ENCODE peak calls at places on chromosomes 13 and 19, in seven cellular contexts. Z is GM12878, G is H1, L is SK-N-SH, V is HCT116, P is HepG2, J is K562. D is an unnamed sample.
A peak's percentile ranks its signal among the peaks of the same experiment; 100 is the strongest.

GRCh38 chr13:46554971-46555370 is 2.0 kb downstream of the LRCH1 start:
- DNase-seq in L (no peak), V (no peak), P (no peak), G (no peak), Z (no peak), J (no peak), D (no peak)

GRCh38 chr13:28503182-28503980 is 8.5 kb upstream of the FLT1 start:
- DNase-seq in P (no peak), J (no peak), Z (no peak), L (no peak), V (no peak), G (no peak), D (peak; percentile 28)

GRCh38 chr13:113216165-113217056 is 7.0 kb downstream of the CUL4A start:
- DNase-seq in V (peak; percentile 56), P (peak; percentile 45), L (no peak), G (no peak), J (peak; percentile 79), Z (no peak), D (no peak)

GRCh38 chr13:73937420-73937819 is 196.8 kb downstream of the KLF12 start:
- DNase-seq in V (no peak), G (no peak), L (no peak), P (no peak), J (no peak), Z (no peak), D (no peak)

GRCh38 chr13:75978815-75979214 is 342.7 kb downstream of the LMO7 start:
- DNase-seq in J (no peak), L (no peak), P (no peak), Z (no peak), V (no peak), G (no peak), D (no peak)

GRCh38 chr13:30862707-30863106 is 43.4 kb upstream of the MEDAG start:
- DNase-seq in V (no peak), P (no peak), L (no peak), J (no peak), Z (no peak), G (no peak), D (no peak)

GRCh38 chr13:112773601-112774447 is 84.0 kb downstream of the ATP11A start:
- DNase-seq in Z (no peak), G (no peak), L (no peak), V (no peak), P (no peak), J (no peak), D (no peak)

GRCh38 chr19:43639507-43640423 is at the start of gene CADM4:
- DNase-seq in V (no peak), J (peak; percentile 37), Z (no peak), G (peak; percentile 66), L (peak; percentile 93), P (no peak), D (no peak)

GRCh38 chr13:67225252-67226159 is 4.6 kb downstream of the PCDH9 start:
- DNase-seq in P (no peak), G (no peak), J (no peak), L (no peak), Z (no peak), V (no peak), D (no peak)

GRCh38 chr13:73794755-73795154 is 339.4 kb downstream of the KLF12 start:
- DNase-seq in P (peak; percentile 16), G (no peak), J (no peak), L (no peak), V (no peak), Z (no peak), D (no peak)

GRCh38 chr13:62418872-62419271 is 1003.2 kb upstream of the PCDH20 start:
- DNase-seq in J (no peak), Z (no peak), V (no peak), G (no peak), P (no peak), L (no peak), D (no peak)

GRCh38 chr19:45668342-45668871 is 386 bp downstream of the GIPR start:
- DNase-seq in Z (no peak), L (no peak), G (no peak), J (no peak), V (no peak), P (no peak), D (no peak)
- TF ChIP-seq YY1 in Z (no peak), L (no peak), G (no peak), J (no peak), V (no peak), P (no peak), D (no peak)

DNA sequence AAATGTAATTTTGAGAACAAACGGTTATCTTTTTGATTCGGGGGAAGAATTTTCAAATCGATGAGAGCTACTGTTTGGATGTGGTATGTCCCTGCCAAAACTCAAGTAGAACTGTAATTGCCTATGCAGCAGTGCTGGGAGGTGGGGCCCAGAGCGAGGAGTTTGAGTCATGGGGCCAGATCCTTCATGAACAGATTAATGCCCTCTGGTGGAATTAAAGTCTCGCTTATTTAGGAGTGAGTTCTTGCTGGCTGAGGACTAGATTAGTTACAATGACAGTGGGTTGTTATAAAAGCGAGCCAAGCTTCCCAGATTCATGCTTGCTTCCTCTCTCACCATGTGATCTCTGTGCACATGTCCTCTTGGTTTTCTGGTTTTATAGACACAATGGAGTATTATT is 11.8 kb upstream of the PRR20A start:
- DNase-seq in Z (no peak), G (no peak), L (no peak), J (no peak), P (no peak), V (no peak), D (no peak)
- H3K9ac ChIP-seq in Z (no peak overlapping the region), G (no peak overlapping the region), L (no peak overlapping the region), J (no peak overlapping the region), P (no peak overlapping the region), V (no peak overlapping the region), D (no peak overlapping the region)

GRCh38 chr19:42175952-42176648 is 41.4 kb downstream of the DEDD2 start:
- DNase-seq in G (no peak), P (no peak), L (peak; percentile 59), V (no peak), J (no peak), Z (no peak), D (peak; percentile 15)
- TF ChIP-seq YY1 in G (no peak), P (no peak), L (no peak), V (no peak), J (no peak), Z (no peak), D (no peak)

GRCh38 chr13:50910483-50910805 is 853 bp downstream of the RNASEH2B start:
- DNase-seq in Z (no peak), J (peak; percentile 55), P (peak; percentile 29), V (peak; percentile 27), L (peak; percentile 73), G (peak; percentile 63), D (no peak)

GRCh38 chr13:50909605-50910482 is at the start of gene RNASEH2B:
- DNase-seq in V (peak; percentile 60), Z (no peak), J (peak; percentile 82), G (peak; percentile 83), P (peak; percentile 58), L (peak; percentile 89), D (no peak)

GRCh38 chr13:50912851-50913250 is 3.3 kb downstream of the RNASEH2B start:
- DNase-seq in P (no peak), G (no peak), V (no peak), J (no peak), Z (no peak), L (no peak), D (no peak)

GRCh38 chr13:50911937-50912624 is 2.5 kb downstream of the RNASEH2B start:
- DNase-seq in L (peak; percentile 68), Z (peak; percentile 88), G (peak; percentile 95), P (peak; percentile 68), V (peak; percentile 80), J (peak; percentile 91), D (peak; percentile 70)

DNA sequence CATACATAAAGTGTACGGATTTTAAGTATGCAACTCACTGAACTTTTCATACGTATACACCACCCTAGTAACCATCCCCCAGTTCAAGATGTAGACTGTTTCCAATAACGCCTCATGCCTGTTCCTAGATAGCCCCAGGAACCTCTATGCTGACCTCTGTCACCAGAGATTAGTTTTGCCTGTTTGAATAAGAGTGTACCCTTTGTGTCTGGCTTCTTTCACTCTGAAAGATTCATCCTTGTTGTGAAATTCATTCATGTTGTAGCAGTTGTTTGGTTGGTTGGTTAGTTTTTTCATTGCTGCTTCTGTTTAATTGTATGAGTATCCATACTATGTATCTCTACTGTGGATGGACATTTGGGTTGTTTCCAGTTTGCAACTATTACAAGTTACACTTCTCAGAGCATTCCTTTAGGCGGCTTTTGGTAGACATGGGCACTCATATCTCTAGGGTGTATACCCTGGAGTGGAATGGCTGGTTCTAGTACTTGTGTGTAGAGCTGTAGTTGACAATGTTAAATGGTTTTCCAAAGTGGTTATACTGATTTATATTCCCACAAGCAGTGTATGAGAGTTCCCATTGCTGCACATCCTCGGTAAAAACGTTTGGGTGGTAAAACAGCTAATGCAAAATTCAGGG is 1.6 kb downstream of the RNASEH2B start:
- DNase-seq in L (peak; percentile 46), G (no peak), Z (no peak), V (no peak), P (peak; percentile 58), J (peak; percentile 65), D (no peak)
- H3K9ac ChIP-seq in L (peak overlapping the region; percentile 89), G (no peak overlapping the region), Z (peak overlapping the region; percentile 100), V (peak overlapping the region; percentile 87), P (peak overlapping the region; percentile 80), J (peak overlapping the region; percentile 95), D (no peak overlapping the region)

GRCh38 chr13:33349996-33350826 is 64.7 kb upstream of the STARD13 start:
- DNase-seq in P (no peak), G (peak; percentile 60), L (peak; percentile 79), Z (no peak), V (no peak), J (no peak), D (no peak)
- TF ChIP-seq YY1 in P (no peak), G (no peak), L (no peak), Z (no peak), V (no peak), J (no peak), D (no peak)

DNA sequence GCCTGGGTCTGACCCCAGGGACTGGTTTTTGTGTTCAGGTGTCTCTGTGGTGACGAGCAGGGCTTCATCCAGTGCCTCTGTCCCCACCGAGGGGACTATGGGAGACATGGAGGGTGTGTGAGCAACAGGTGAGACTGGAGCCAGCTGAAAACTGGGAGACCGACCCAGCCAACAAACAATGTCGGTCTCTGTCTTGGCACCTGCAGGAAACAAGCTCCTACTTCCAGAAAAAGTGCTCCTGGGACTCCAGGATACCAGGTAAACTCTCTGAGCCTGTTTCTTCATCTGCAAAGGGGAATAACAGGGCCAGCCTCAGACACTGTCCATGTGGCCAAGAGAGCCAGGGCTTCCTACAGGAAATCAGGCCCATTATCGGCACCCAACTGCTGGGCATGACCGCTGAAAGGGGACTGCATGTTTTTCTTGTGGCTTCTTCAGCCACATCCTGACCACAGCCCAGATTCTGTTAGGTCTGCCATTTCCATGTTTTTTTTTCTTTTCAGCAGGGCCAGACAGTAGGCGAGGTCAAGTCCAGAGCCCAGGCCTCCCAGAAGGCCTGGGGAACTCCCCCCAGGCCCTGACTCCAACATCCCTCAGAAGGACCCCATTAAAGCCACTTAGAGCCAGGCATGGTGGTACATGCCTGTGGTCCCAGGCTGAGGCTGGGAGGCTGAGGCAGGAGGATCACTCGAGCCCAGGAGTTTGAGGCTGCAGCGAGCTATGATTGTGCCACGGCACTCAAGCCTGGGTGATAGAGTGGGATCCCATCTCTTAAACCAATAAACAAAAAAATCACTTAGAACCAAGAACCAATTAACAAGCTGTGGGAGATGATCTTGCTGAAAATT is 833 bp upstream of the BST2 start:
- DNase-seq in P (no peak), V (no peak), G (no peak), J (peak; percentile 49), Z (no peak), L (peak; percentile 10), D (no peak)
- H3K9ac ChIP-seq in P (peak overlapping the region; percentile 78), V (no peak overlapping the region), G (no peak overlapping the region), J (peak overlapping the region; percentile 78), Z (peak overlapping the region; percentile 95), L (no peak overlapping the region), D (peak overlapping the region; percentile 54)

GRCh38 chr19:888615-889385 is 4.2 kb downstream of the MED16 start:
- DNase-seq in V (no peak), Z (no peak), G (no peak), J (peak; percentile 87), L (no peak), P (no peak), D (no peak)
- TF ChIP-seq YY1 in V (no peak), Z (no peak), G (no peak), J (no peak), L (no peak), P (no peak), D (no peak)

D was measured in NT2/D1.